ENCODE peak calls at places on chromosome 13, in ten cellular contexts. U is lung; M is body of pancreas; J is breast epithelium; V is PC-3; W is IMR-90; K is heart right ventricle; H is CD8-positive, alpha-beta T cell; G is foreskin keratinocyte; B is dorsolateral prefrontal cortex. Y is an unnamed sample.

GRCh38 chr13:51246411-51247298 is 24.5 kb downstream of the FAM124A start:
- DNase-seq in H (no peak), W (no peak), V (no peak), B (peak), U (no peak), G (no peak), J (no peak), K (peak), M (no peak), Y (no peak)

GRCh38 chr13:113275387-113275786 is 21.7 kb upstream of the LAMP1 start:
- DNase-seq in K (no peak), J (no peak), G (peak), B (no peak), M (peak), V (peak), U (peak), W (peak), H (no peak), Y (peak)

GRCh38 chr13:46469064-46469463 is 82.0 kb upstream of the RUBCNL start:
- DNase-seq in M (no peak), H (no peak), G (peak), K (no peak), U (no peak), B (no peak), J (no peak), V (peak), W (no peak), Y (no peak)

GRCh38 chr13:81770868-81771505 is 1430.1 kb upstream of the SPRY2 start:
- DNase-seq in G (no peak), H (no peak), K (no peak), W (no peak), J (no peak), V (no peak), U (no peak), B (no peak), M (no peak), Y (no peak)

GRCh38 chr13:18951412-18951811 is 230.2 kb downstream of the TUBA3C start:
- DNase-seq in V (no peak), M (no peak), W (no peak), K (no peak), G (no peak), U (no peak), B (no peak), H (no peak), J (no peak), Y (no peak)

GRCh38 chr13:63124863-63125262 is 1709.2 kb upstream of the PCDH20 start:
- DNase-seq in V (peak), U (no peak), B (no peak), W (peak), G (peak), J (no peak), K (no peak), M (no peak), H (no peak), Y (no peak)

GRCh38 chr13:111925146-111925875 is 141.6 kb upstream of the SOX1 start:
- DNase-seq in W (no peak), U (no peak), K (no peak), H (no peak), G (no peak), B (no peak), J (no peak), M (peak), V (no peak), Y (no peak)

GRCh38 chr13:99322297-99323103 is 15.3 kb upstream of the GPR183 start:
- DNase-seq in K (no peak), M (no peak), B (no peak), W (peak), J (no peak), G (peak), U (no peak), V (peak), H (no peak), Y (peak)

GRCh38 chr13:35840991-35841604 is 290.1 kb downstream of the DCLK1 start:
- DNase-seq in J (no peak), W (no peak), V (no peak), K (no peak), M (no peak), U (no peak), G (no peak), H (no peak), B (no peak), Y (no peak)

GRCh38 chr13:69010789-69011188 is 1096.8 kb upstream of the ATXN8OS start:
- DNase-seq in U (no peak), J (no peak), B (no peak), H (no peak), M (no peak), V (no peak), W (no peak), G (no peak), K (no peak), Y (no peak)

GRCh38 chr13:33855371-33855895 is 37.5 kb downstream of the RFC3 start:
- DNase-seq in G (no peak), M (no peak), B (no peak), K (no peak), H (no peak), V (no peak), J (no peak), W (no peak), U (no peak), Y (no peak)

GRCh38 chr13:79692846-79693245 is 211.9 kb downstream of the NDFIP2 start:
- DNase-seq in H (no peak), U (no peak), J (no peak), K (no peak), M (no peak), B (no peak), W (no peak), V (no peak), G (no peak), Y (no peak)

GRCh38 chr13:22018297-22019210 is 347.7 kb downstream of the FGF9 start:
- DNase-seq in B (no peak), H (no peak), U (no peak), G (no peak), W (no peak), V (no peak), K (no peak), J (no peak), M (no peak), Y (no peak)

GRCh38 chr13:22357132-22357531 is 686.3 kb downstream of the FGF9 start:
- DNase-seq in U (no peak), B (no peak), K (no peak), G (no peak), V (no peak), J (no peak), H (no peak), M (no peak), W (no peak), Y (no peak)

GRCh38 chr13:111005364-111005763 is 90.5 kb upstream of the ANKRD10 start:
- DNase-seq in K (no peak), H (no peak), V (peak), W (peak), B (no peak), U (no peak), M (no peak), G (no peak), J (no peak), Y (no peak)

GRCh38 chr13:64817721-64818120 is 2412.4 kb downstream of the PCDH9 start:
- DNase-seq in J (no peak), K (no peak), G (peak), U (no peak), B (no peak), V (peak), W (peak), H (no peak), M (no peak), Y (no peak)

GRCh38 chr13:99895428-99895998 is 76.1 kb downstream of the ZIC5 start:
- DNase-seq in M (no peak), W (no peak), J (no peak), G (peak), B (no peak), H (no peak), K (no peak), U (no peak), V (no peak), Y (no peak)

GRCh38 chr13:21849323-21849722 is 178.4 kb downstream of the FGF9 start:
- DNase-seq in K (no peak), H (no peak), U (no peak), B (no peak), J (no peak), W (peak), G (no peak), V (peak), M (peak), Y (peak)

GRCh38 chr13:25372275-25373081 is 704 bp downstream of the ATP8A2 start:
- DNase-seq in G (peak), J (no peak), K (no peak), W (no peak), M (no peak), H (no peak), V (no peak), B (no peak), U (no peak), Y (no peak)

GRCh38 chr13:37418490-37418889 is 180.1 kb downstream of the POSTN start:
- DNase-seq in H (no peak), J (no peak), U (no peak), K (no peak), V (no peak), B (no peak), G (no peak), W (peak), M (no peak), Y (no peak)

GRCh38 chr13:94110011-94110410 is 369.5 kb downstream of the DCT start:
- DNase-seq in U (no peak), B (no peak), H (no peak), G (no peak), V (no peak), K (no peak), W (peak), J (no peak), M (no peak), Y (no peak)

GRCh38 chr13:94114166-94114565 is 365.3 kb downstream of the DCT start:
- DNase-seq in G (no peak), H (no peak), U (no peak), W (no peak), K (no peak), M (no peak), V (no peak), B (no peak), J (no peak), Y (no peak)

GRCh38 chr13:94112227-94112626 is 367.3 kb downstream of the DCT start:
- DNase-seq in V (peak), U (no peak), K (no peak), B (no peak), H (no peak), M (peak), G (peak), W (peak), J (no peak), Y (peak)

GRCh38 chr13:94115054-94115453 is 364.4 kb downstream of the DCT start:
- DNase-seq in V (peak), M (no peak), J (no peak), H (no peak), K (no peak), G (no peak), U (no peak), B (no peak), W (no peak), Y (no peak)

GRCh38 chr13:94112731-94113130 is 366.8 kb downstream of the DCT start:
- DNase-seq in J (no peak), B (no peak), U (no peak), M (no peak), K (no peak), W (no peak), G (no peak), V (no peak), H (no peak), Y (no peak)
- TF ChIP-seq CTCF in J (no peak), B (no peak), U (no peak), M (no peak), K (no peak), W (no peak), G (no peak), V (no peak), H (no peak), Y (no peak)

GRCh38 chr13:93996471-93996870 is 483.0 kb downstream of the DCT start:
- DNase-seq in J (no peak), U (no peak), K (no peak), H (no peak), W (no peak), G (no peak), M (no peak), V (no peak), B (no peak), Y (no peak)
- H3K27ac ChIP-seq in J (no peak), U (no peak), K (no peak), H (no peak), W (no peak), G (no peak), M (no peak), V (no peak), B (no peak), Y (no peak)

GRCh38 chr13:50127726-50128291 is 112.6 kb downstream of the KCNRG start:
- DNase-seq in G (no peak), K (no peak), B (no peak), H (no peak), V (no peak), W (no peak), J (no peak), M (no peak), U (no peak), Y (no peak)

GRCh38 chr13:50128406-50129048 is 113.3 kb downstream of the KCNRG start:
- DNase-seq in M (no peak), W (no peak), H (no peak), G (no peak), K (no peak), V (no peak), B (no peak), U (no peak), J (no peak), Y (no peak)

GRCh38 chr13:50125556-50126377 is 110.5 kb downstream of the KCNRG start:
- DNase-seq in U (peak), W (peak), H (peak), M (peak), J (peak), G (peak), K (peak), B (peak), V (peak), Y (peak)

GRCh38 chr13:50126378-50127016 is 111.3 kb downstream of the KCNRG start:
- DNase-seq in W (peak), G (no peak), J (no peak), M (no peak), K (no peak), H (no peak), U (no peak), V (peak), B (no peak), Y (no peak)

GRCh38 chr13:50127017-50127725 is 111.9 kb downstream of the KCNRG start:
- DNase-seq in V (no peak), G (peak), U (no peak), K (peak), J (peak), H (no peak), M (peak), W (peak), B (no peak), Y (no peak)
- TF ChIP-seq CTCF in V (no peak), G (no peak), U (no peak), K (no peak), J (no peak), H (no peak), M (no peak), W (no peak), B (no peak), Y (no peak)

DNA sequence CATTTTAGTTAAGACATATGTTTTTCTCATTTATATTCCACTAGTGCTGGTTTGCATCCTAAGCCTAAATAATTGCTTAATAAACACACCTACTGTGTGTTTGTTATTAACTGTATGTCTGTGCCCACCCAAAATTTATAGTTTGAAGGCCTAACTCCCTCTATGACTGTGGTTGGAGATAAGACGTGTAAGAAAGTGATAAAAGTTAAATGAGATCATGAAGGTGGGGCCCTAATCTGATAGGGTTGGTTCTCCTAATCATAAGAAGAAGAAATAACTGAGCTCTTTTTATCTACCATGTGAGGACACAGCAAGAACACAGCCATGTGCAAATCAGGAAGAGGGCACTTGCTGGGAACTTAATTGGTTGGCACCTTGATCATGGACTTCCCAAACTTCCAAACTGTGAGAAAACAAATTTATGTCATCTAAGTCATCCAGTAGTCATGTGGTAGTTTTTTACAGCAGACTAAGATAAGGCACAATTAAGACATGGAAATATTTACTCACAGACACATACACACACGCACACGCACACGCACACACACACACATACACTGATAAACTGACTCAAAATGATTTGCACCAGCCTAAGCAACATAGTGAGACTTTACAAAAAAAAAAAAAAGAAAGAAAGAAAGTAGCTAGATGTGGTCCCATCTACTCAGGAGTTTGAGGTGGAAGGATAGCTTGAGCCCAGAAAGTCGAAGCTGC is 662.1 kb downstream of the PCDH9 start:
- DNase-seq in J (no peak), M (no peak), B (no peak), H (no peak), W (no peak), U (no peak), K (no peak), G (no peak), V (no peak), Y (no peak)
- H3K27ac ChIP-seq in J (no peak), M (no peak), B (no peak), H (no peak), W (no peak), U (no peak), K (no peak), G (no peak), V (no peak), Y (no peak)

DNA sequence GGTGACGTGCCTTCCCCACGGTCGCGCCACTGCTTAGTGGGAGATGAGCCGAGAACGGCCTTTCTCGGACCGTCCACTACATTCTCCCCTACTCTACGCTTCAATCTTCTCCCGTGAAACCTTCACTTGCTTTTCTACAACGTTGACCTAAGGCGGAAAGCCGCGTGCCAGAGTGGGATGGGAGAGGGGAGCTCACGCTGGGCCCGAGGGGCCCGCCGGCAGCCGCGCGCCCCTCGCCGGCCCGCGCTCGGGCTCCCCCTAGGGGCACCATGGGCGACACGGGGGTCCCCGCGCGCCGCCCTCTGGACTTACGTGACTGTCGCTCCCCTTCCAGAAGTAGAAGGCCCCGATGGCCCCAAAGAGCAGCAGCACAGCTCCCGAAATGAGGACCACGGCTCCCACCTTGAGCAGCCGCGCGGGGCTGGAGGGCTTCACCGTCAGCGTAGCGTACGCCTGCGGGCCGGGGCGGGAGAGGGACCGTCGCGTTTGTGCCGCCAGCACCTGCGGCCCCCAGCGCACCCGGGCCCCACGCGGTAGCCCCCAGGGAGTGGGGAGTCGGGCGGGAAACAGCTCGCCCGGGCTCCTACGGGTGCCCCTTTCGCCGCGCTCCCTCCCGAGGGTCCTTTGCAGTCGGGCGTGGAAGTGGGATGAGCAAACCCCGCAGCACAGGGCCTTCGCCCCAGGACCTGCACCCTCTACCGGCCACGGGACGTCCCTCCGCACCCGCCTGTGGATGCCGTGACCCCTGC is 727 bp downstream of the CNMD start:
- DNase-seq in K (no peak), W (no peak), V (no peak), B (peak), J (no peak), G (no peak), H (peak), M (no peak), U (no peak), Y (no peak)
- TF ChIP-seq CTCF in K (peak), W (peak), V (no peak), B (no peak), J (no peak), G (peak), H (peak), M (peak), U (no peak), Y (no peak)

Y was measured in RWPE1.